ENCODE peak calls at places on chromosome 17, in nine cellular contexts. B, O, H, U, I, L, D, G and K are unnamed samples. For H3K4me1, the result is how much of the 10 kb centered on the place peaks cover.

GRCh38 chr17:63439682-63440081 is 6.4 kb downstream of the CYB561 start:
- DNase-seq in B (no peak), O (no peak), H (peak), U (no peak), I (peak), L (no peak), D (no peak), G (peak), K (peak)

GRCh38 chr17:82740906-82741759 is 5.7 kb downstream of the FN3K start:
- DNase-seq in B (no peak), O (no peak), H (no peak), U (peak), I (no peak), L (no peak), D (no peak), G (peak), K (peak)

GRCh38 chr17:77886387-77886728 is 72.1 kb upstream of the TNRC6C start:
- DNase-seq in B (peak), O (no peak), H (no peak), U (no peak), I (no peak), L (peak), D (no peak), G (no peak), K (no peak)

GRCh38 chr17:61997649-61998048 is 67.4 kb downstream of the MED13 start:
- DNase-seq in B (no peak), O (no peak), H (peak), U (no peak), I (peak), L (no peak), D (no peak), G (peak), K (no peak)

GRCh38 chr17:31562447-31562846 is 171.0 kb downstream of the RAB11FIP4 start:
- DNase-seq in B (no peak), O (no peak), H (no peak), U (peak), I (no peak), L (no peak), D (no peak), G (no peak), K (no peak)

GRCh38 chr17:35578195-35578928 is at the start of gene PEX12:
- DNase-seq in B (peak), O (peak), H (peak), U (peak), I (peak), L (peak), D (peak), G (peak), K (peak)

GRCh38 chr17:27733771-27734170 is 66.6 kb downstream of the NOS2 start:
- DNase-seq in B (no peak), O (no peak), H (no peak), U (no peak), I (peak), L (no peak), D (no peak), G (peak), K (no peak)

GRCh38 chr17:19010729-19011505 is 6.4 kb upstream of the FAM83G start:
- DNase-seq in B (peak), O (no peak), H (no peak), U (no peak), I (peak), L (peak), D (no peak), G (peak), K (peak)

GRCh38 chr17:15233022-15233805 is 31.9 kb downstream of the PMP22 start:
- DNase-seq in B (no peak), O (no peak), H (peak), U (peak), I (peak), L (peak), D (no peak), G (peak), K (peak)

GRCh38 chr17:10316986-10317834 is 55.6 kb downstream of the MYH13 start:
- DNase-seq in B (peak), O (peak), H (peak), U (peak), I (peak), L (peak), D (no peak), G (peak), K (peak)

GRCh38 chr17:29079433-29079832 is 36.5 kb downstream of the PIPOX start:
- DNase-seq in B (no peak), O (no peak), H (no peak), U (no peak), I (no peak), L (no peak), D (no peak), G (no peak), K (no peak)

GRCh38 chr17:8662973-8663372 is 32.4 kb upstream of the MYH10 start:
- DNase-seq in B (no peak), O (no peak), H (no peak), U (no peak), I (no peak), L (no peak), D (no peak), G (no peak), K (no peak)

GRCh38 chr17:72158895-72159885 is 38.4 kb downstream of the SOX9 start:
- DNase-seq in B (peak), O (no peak), H (peak), U (no peak), I (no peak), L (no peak), D (no peak), G (no peak), K (no peak)

GRCh38 chr17:67503184-67503583 is 126.1 kb downstream of the PITPNC1 start:
- DNase-seq in B (no peak), O (no peak), H (no peak), U (no peak), I (no peak), L (no peak), D (no peak), G (peak), K (no peak)

GRCh38 chr17:35189291-35189690 is 4.9 kb downstream of the SLC35G3 start:
- DNase-seq in B (no peak), O (no peak), H (peak), U (no peak), I (no peak), L (no peak), D (no peak), G (peak), K (no peak)

DNA sequence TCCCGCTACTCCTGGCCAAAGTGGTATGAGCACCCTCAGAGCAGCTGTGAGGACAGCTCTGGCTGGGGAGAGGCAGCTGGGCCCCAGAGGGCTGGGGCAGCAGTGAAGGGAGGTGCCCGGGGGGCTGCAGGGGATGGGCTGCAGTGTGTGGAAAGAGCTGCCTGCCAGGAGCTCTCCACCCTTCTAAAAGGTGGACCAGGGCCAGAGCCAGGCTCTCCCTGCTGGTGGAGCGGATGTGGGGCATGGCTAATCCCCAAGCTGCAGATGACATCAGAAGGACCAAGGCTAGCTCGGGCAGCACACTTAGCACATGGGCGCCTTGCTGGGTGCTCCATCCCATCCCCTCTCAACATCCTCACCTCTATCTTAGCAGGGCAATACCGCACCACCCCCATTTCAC is 103.1 kb downstream of the SDK2 start:
- DNase-seq in B (no peak), O (no peak), H (no peak), U (no peak), I (no peak), L (no peak), D (no peak), G (no peak), K (no peak)
- H3K4me1 ChIP-seq in B (under half), O (under half), H (under half), U (under half), I (under half), L (under half), D (under half), G (under half), K (under half)

DNA sequence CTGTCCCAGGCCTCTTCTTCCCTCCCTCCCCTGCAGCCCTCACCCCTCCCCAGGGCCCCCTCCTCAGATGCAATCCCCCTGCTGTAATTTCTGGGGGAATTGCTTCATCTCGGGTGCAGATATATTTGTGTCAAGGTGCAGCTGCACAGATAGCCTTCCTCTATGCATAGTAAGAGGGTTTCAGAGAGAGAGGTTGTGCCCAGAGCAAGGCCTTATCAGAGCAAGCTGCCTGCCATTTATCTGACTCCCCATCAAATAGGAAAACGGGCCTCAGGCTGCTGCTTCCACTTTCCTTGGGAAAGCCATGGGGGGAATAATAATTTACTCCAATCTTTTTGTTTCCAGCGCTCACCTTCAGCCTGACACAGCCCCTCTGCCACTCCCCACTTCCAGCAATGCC is 47.3 kb upstream of the LHX1 start:
- DNase-seq in B (no peak), O (no peak), H (no peak), U (no peak), I (no peak), L (no peak), D (no peak), G (no peak), K (no peak)
- H3K4me3 ChIP-seq in B (no peak), O (no peak), H (no peak), U (no peak), I (no peak), L (no peak), D (no peak), G (no peak), K (no peak)

DNA sequence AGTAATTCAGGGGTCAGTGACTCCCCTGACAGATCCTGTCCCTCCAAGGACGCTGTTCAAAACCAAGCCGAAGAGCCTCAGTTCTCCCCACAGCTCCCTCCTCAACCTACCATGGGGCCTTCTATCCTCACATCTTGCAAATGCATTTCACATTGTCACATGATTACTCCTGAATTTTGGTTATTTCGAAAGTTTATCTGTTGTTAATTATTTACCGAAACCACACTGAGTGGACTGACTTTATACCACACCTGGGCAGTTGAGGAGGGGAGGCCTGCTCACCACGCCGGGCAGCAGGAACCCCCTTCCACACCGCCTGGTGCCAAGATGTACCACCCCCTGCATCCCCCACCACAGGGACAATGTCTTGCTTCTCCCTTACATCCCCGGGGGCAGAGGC is 4.7 kb downstream of the TIMP2 start:
- DNase-seq in B (no peak), O (no peak), H (no peak), U (peak), I (no peak), L (no peak), D (no peak), G (no peak), K (no peak)
- H3K4me1 ChIP-seq in B (half or more), O (half or more), H (under half), U (under half), I (half or more), L (under half), D (under half), G (half or more), K (under half)

GRCh38 chr17:60130466-60130865 is 19.3 kb upstream of the CA4 start:
- DNase-seq in B (no peak), O (no peak), H (no peak), U (no peak), I (no peak), L (no peak), D (no peak), G (no peak), K (no peak)

GRCh38 chr17:60135160-60135950 is 14.4 kb upstream of the CA4 start:
- DNase-seq in B (peak), O (peak), H (peak), U (peak), I (peak), L (peak), D (peak), G (peak), K (peak)

GRCh38 chr17:60135951-60136666 is 13.7 kb upstream of the CA4 start:
- DNase-seq in B (no peak), O (no peak), H (no peak), U (no peak), I (no peak), L (no peak), D (no peak), G (no peak), K (no peak)

GRCh38 chr17:60137731-60138130 is 12.0 kb upstream of the CA4 start:
- DNase-seq in B (no peak), O (no peak), H (no peak), U (no peak), I (no peak), L (peak), D (no peak), G (no peak), K (no peak)

DNA sequence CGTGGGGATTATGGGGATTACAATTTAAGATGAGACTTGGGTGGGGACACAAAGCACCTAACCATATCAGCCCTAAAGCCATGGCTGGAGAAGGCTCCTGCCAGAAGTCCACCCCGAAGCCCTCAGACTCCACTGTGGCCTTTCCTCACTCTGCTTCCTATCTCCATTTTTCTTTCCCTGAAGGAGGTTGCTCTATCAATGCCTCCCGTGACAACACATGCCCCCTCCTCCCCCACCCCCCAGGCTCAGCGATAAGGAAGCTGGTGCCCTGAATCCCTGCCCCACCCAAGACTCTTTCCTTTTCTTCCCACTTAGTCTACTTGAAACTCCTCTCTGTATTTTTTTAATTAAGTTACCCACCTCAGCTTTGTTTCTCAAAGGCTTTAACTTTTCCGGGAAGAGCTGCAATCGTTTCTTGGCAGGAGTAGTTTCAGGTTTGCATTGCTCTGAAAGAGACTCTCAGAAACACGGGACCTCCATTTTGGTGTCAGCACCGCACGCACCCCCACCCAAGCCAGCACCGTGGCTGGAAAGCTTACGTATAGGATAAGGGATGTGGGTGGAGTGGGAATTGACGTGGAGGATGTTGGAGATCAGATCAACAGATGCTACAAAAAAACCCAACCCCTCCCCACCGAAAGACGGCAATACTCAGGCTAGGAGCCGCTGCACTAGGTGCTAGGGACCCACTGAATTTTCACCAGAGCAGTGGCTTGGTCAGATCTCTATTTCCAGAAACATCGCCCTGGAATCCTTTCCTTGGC is 15.2 kb upstream of the CA4 start:
- DNase-seq in B (no peak), O (no peak), H (peak), U (no peak), I (peak), L (no peak), D (no peak), G (peak), K (no peak)
- H3K4me3 ChIP-seq in B (peak), O (peak), H (peak), U (peak), I (peak), L (peak), D (peak), G (peak), K (peak)

DNA sequence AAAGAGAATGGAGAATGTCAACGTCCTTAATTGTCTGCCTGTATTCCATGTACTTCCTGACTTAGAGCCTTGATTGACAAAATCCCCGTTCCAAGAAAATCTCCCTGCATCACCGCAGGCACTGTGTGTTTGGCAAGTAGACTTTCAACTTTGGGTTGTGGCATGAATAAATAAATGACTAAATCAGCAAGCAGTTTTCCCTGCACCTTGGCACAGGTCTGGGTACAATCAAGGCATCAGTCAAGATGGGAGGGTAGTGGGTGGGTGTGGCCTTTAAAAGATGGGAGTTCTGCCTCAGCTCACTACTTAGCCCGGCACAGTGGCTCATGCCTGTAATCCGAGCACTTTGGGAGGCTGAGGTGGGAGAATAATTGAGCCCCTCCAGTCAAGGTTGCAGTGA is 248.5 kb upstream of the RPL38 start:
- DNase-seq in B (no peak), O (no peak), H (no peak), U (no peak), I (no peak), L (no peak), D (no peak), G (no peak), K (peak)
- H3K4me1 ChIP-seq in B (under half), O (under half), H (under half), U (under half), I (under half), L (under half), D (under half), G (under half), K (under half)

GRCh38 chr17:48555616-48556533 is 11.0 kb upstream of the HOXB2 start:
- DNase-seq in B (no peak), O (no peak), H (peak), U (peak), I (peak), L (no peak), D (no peak), G (peak), K (no peak)
- H3K4me3 ChIP-seq in B (peak), O (peak), H (peak), U (peak), I (peak), L (peak), D (peak), G (peak), K (no peak)

DNA sequence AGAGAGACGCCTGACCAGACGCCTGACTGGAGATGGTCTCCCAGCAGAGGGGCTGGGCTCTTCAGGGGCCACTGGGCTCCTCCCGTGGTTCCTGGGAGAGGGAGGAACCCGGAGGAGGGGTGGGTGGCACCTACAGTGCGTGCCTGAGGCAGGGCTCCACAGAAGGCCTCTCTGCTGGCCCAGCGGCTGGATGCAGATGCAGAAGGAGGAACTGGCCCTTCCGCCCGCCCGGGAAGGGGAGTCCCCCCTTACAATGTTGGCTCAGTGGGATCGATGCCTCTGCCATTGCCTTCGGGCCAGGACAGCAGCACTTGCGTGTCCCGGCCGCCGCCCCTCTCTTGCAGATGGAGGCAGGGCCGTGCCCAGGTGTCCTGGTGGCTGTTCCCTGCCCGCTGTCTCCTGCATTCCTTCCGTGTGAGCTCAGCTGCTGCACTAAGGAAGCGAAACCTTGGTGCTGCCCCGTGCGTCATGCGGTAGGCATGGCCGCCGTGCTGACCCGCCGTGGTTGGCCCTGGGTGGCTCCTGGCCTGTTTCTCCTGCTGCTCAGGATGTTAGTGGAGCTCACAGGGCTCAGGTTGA is 15.1 kb downstream of the BAIAP2 start:
- DNase-seq in B (no peak), O (no peak), H (no peak), U (no peak), I (peak), L (peak), D (no peak), G (no peak), K (peak)
- H3K4me1 ChIP-seq in B (half or more), O (under half), H (under half), U (under half), I (half or more), L (under half), D (under half), G (under half), K (under half)

DNA sequence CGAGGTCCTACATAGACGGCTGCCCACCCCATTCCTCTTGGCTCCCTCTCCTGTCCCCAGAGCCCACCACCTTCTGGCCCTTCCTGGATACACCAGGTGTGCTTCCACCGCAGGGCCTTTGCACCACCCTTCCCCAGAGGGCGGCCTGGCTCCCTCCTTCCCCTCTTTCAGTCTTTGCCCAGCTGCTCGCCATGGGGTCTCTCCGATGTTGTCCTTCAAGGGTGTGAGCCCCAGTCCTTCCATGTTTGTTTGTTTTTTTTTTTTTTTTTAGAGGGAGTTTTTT is 4.1 kb downstream of the RNF213 start:
- DNase-seq in B (no peak), O (no peak), H (no peak), U (no peak), I (no peak), L (no peak), D (no peak), G (no peak), K (no peak)
- H3K4me3 ChIP-seq in B (no peak), O (no peak), H (no peak), U (no peak), I (no peak), L (no peak), D (peak), G (no peak), K (peak)

DNA sequence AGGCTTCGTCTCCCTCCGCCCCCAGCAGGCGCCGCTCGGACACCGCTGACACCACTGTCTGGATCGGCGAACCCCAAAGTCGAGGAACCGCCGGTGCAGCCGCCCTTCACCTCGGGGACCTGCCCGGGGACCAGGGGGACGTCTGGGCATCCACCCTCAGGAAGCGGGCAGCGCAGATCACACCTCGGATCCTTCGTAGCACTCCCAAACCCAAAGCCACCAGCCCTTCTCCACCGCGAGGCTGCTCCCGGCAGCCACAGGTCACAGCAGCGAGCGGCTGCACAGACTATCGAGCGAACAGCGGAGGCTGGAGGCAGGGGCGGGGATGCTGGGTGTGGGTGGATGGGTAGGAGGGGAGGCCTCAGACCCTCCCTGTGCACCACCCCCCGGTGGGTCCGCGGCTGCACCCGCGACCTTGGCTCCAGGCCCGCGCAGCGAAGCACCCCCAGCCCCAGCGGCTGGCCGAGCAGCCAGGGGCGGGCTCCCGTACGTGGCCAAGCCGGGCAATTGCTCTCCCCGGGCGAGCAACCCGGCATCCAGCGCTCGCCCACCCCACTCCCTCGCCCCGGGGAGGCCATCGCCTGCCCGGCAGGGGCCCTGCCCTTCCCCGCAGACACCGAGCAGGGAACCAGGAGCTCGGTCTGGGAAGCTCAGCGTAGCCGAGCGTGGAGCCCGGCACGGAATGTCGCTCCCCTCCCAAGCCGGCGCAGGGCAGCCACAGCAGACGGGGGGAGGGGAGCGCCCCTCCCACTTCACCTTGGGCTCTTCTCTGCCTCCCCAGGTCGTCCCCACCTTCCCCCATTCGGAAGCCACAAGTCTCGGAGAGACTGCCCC is 1.0 kb downstream of the SDK2 start:
- DNase-seq in B (no peak), O (peak), H (peak), U (peak), I (peak), L (peak), D (peak), G (peak), K (no peak)
- H3K4me1 ChIP-seq in B (under half), O (under half), H (under half), U (under half), I (under half), L (under half), D (under half), G (under half), K (under half)